ENCODE peak calls at places on chromosomes 4 and X, in seven cellular contexts. F is fibroblast of pulmonary artery, G is HFF-Myc, I is fibroblast of lung, A is nephron progenitor cell, B is PC-3, R is cardiac fibroblast. J is an unnamed sample.

GRCh38 chr4:3665360-3665891 is 100.8 kb upstream of the ADRA2C start:
- DNase-seq in A (no peak), R (no peak), B (no peak), G (no peak), F (no peak), I (no peak), J (no peak)

GRCh38 chr4:1978226-1978625 is 30.5 kb downstream of the NELFA start:
- DNase-seq in G (no peak), F (no peak), A (no peak), I (no peak), B (no peak), R (no peak), J (no peak)

GRCh38 chrX:125005863-125006262 is 313.8 kb upstream of the TEX13C start:
- DNase-seq in B (no peak), R (no peak), I (no peak), A (peak; percentile 4), G (no peak), F (no peak), J (no peak)

GRCh38 chrX:53320543-53321215 is 39.3 kb upstream of the IQSEC2 start:
- DNase-seq in I (no peak), R (no peak), A (peak; percentile 30), G (no peak), B (no peak), F (no peak), J (no peak)

GRCh38 chr4:11605597-11605996 is 176.9 kb upstream of the HS3ST1 start:
- DNase-seq in R (peak; percentile 31), B (no peak), F (peak; percentile 36), I (peak; percentile 45), G (no peak), A (no peak), J (no peak)

GRCh38 chr4:91837608-91838029 is 466.1 kb upstream of the GRID2 start:
- DNase-seq in I (peak; percentile 0), A (no peak), R (peak; percentile 82), G (no peak), F (peak; percentile 88), B (peak; percentile 63), J (no peak)

GRCh38 chrX:151476597-151476996 is 79.6 kb downstream of the VMA21 start:
- DNase-seq in R (no peak), F (no peak), I (no peak), B (no peak), G (no peak), A (no peak), J (no peak)

GRCh38 chrX:85024562-85024961 is 20.9 kb downstream of the APOOL start:
- DNase-seq in B (no peak), A (no peak), I (no peak), G (no peak), R (no peak), F (no peak), J (no peak)

GRCh38 chr4:623914-624626 is 1.3 kb upstream of the PDE6B start:
- DNase-seq in B (no peak), I (no peak), A (no peak), F (no peak), R (no peak), G (no peak), J (peak; percentile 64)

GRCh38 chrX:134244043-134244442 is 7.1 kb downstream of the CCDC160 start:
- DNase-seq in B (peak; percentile 81), I (peak; percentile 62), A (no peak), F (peak; percentile 5), R (peak; percentile 29), G (no peak), J (no peak)

GRCh38 chrX:134249231-134249630 is 12.2 kb downstream of the CCDC160 start:
- DNase-seq in R (no peak), B (no peak), F (no peak), A (no peak), I (no peak), G (no peak), J (no peak)

GRCh38 chrX:134241960-134242619 is 5.1 kb downstream of the CCDC160 start:
- DNase-seq in A (no peak), I (no peak), F (no peak), B (no peak), G (no peak), R (no peak), J (no peak)

GRCh38 chrX:134247492-134247891 is 10.5 kb downstream of the CCDC160 start:
- DNase-seq in A (no peak), G (no peak), B (no peak), F (no peak), R (no peak), I (no peak), J (no peak)

DNA sequence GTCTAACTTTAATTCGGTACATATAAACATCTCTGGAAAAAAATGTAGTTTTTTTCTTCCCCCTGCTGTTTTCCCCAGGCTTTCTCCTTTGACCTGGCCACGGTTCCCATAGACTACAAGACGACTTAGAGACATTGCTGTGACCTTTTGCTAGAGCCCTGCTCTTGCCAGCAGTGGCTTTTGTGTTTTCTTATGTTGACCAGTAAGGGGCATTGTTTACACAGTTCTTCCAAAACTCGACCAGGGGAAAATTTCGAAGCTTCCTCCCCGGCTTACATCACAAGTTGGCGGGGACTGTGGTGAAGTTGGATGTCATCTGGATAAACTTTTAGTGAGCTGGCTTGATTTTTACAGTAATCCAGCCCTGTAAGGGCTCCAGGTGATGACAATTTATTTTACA is 9.3 kb downstream of the CCDC160 start:
- DNase-seq in I (peak; percentile 48), B (peak; percentile 34), R (no peak), A (no peak), F (no peak), G (no peak), J (no peak)
- TF ChIP-seq CTCF in I (no peak), B (peak; percentile 33), R (no peak), A (no peak), F (no peak), G (no peak), J (peak; percentile 43)

GRCh38 chr4:8170341-8170740 is 11.7 kb upstream of the ABLIM2 start:
- DNase-seq in I (no peak), B (no peak), F (no peak), R (no peak), A (no peak), G (no peak), J (no peak)

GRCh38 chr4:8167815-8168214 is 9.2 kb upstream of the ABLIM2 start:
- DNase-seq in G (no peak), A (no peak), B (no peak), F (no peak), R (no peak), I (no peak), J (no peak)

GRCh38 chr4:8168832-8169598 is 10.4 kb upstream of the ABLIM2 start:
- DNase-seq in G (no peak), F (no peak), A (no peak), R (no peak), I (no peak), B (no peak), J (no peak)

GRCh38 chr4:8168232-8168631 is 9.6 kb upstream of the ABLIM2 start:
- DNase-seq in G (no peak), R (no peak), I (no peak), F (no peak), A (no peak), B (no peak), J (no peak)

GRCh38 chr4:8169763-8170162 is 11.2 kb upstream of the ABLIM2 start:
- DNase-seq in F (no peak), R (no peak), A (no peak), I (no peak), B (no peak), G (no peak), J (no peak)
- TF ChIP-seq CTCF in F (no peak), R (no peak), A (no peak), I (no peak), B (no peak), G (no peak), J (no peak)

GRCh38 chr4:25857403-25857802 is 5.4 kb downstream of the SEL1L3 start:
- DNase-seq in G (no peak), R (no peak), I (no peak), A (no peak), B (no peak), F (peak; percentile 39), J (no peak)

GRCh38 chr4:25856756-25857155 is 6.0 kb downstream of the SEL1L3 start:
- DNase-seq in A (no peak), G (no peak), F (peak; percentile 86), I (peak; percentile 11), B (no peak), R (peak; percentile 78), J (no peak)

GRCh38 chr4:25857851-25858400 is 4.9 kb downstream of the SEL1L3 start:
- DNase-seq in A (no peak), I (no peak), G (no peak), F (no peak), B (no peak), R (no peak), J (no peak)

GRCh38 chr4:25847329-25847728 is 15.5 kb downstream of the SEL1L3 start:
- DNase-seq in B (no peak), I (no peak), G (no peak), F (no peak), R (no peak), A (no peak), J (no peak)

DNA sequence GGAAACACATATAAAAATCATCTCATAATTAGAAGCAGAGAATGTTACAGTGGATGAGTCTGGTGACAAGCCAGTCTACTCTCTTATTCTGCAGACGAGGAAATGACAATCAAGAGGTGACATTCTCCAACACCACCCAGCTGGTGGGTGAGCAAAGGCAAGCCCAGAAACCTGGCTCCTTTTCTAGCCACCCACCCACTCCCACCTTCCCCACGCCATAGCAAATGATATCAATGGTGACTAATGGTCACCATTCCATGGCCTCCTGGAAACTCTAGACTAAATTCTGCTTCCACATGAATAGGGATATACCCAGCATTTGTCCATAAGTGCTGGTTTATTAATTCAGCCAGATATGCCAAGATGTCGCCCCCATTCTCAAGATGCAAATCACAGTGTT is 10.7 kb downstream of the SEL1L3 start:
- DNase-seq in B (no peak), R (no peak), F (no peak), G (no peak), A (no peak), I (no peak), J (no peak)
- TF ChIP-seq CTCF in B (no peak), R (no peak), F (no peak), G (no peak), A (no peak), I (no peak), J (no peak)

GRCh38 chr4:133151681-133152329 is 2.7 kb downstream of the PCDH10 start:
- DNase-seq in R (no peak), B (no peak), I (peak; percentile 12), G (no peak), F (peak; percentile 52), A (peak; percentile 70), J (no peak)
- TF ChIP-seq CTCF in R (no peak), B (no peak), I (no peak), G (no peak), F (no peak), A (peak; percentile 41), J (peak; percentile 72)

GRCh38 chrX:65595460-65595876 is 60.9 kb upstream of the LAS1L start:
- DNase-seq in R (peak; percentile 95), B (peak; percentile 97), I (peak; percentile 94), G (peak; percentile 77), F (peak; percentile 95), A (peak; percentile 88), J (no peak)
- TF ChIP-seq CTCF in R (peak; percentile 94), B (peak; percentile 98), I (peak; percentile 97), G (peak; percentile 98), F (peak; percentile 96), A (peak; percentile 84), J (peak; percentile 97)

GRCh38 chr4:58833126-58833525 is 1722.9 kb upstream of the IGFBP7 start:
- DNase-seq in I (no peak), R (no peak), B (no peak), F (no peak), A (no peak), G (no peak), J (no peak)
- TF ChIP-seq CTCF in I (no peak), R (no peak), B (no peak), F (no peak), A (no peak), G (no peak), J (no peak)

J was measured in chondrocyte.